ENCODE peak calls at places on chromosomes 6 and 20, in six cellular contexts. T is mucosa of descending colon; F is upper lobe of right lung; V is neuronal stem cell; G is effector memory CD4-positive, alpha-beta T cell; W is CD8-positive, alpha-beta memory T cell. Z is an unnamed sample.
A peak's percentile ranks its signal among the peaks of the same experiment; 100 is the strongest.

GRCh38 chr6:26097268-26097875 is 10.1 kb downstream of the HFE start:
- DNase-seq in W (peak; percentile 59), V (peak; percentile 50), G (peak; percentile 36), F (no peak), T (no peak), Z (peak; percentile 69)

GRCh38 chr6:138818496-138819194 is 22.8 kb downstream of the ECT2L start:
- DNase-seq in F (no peak), T (no peak), V (no peak), W (no peak), G (no peak), Z (no peak)

GRCh38 chr6:57173056-57173885 is 1.1 kb downstream of the BAG2 start:
- DNase-seq in F (no peak), T (peak; percentile 50), W (peak; percentile 16), V (no peak), G (no peak), Z (peak; percentile 39)

GRCh38 chr20:35133735-35134134 is 13.4 kb downstream of the EDEM2 start:
- DNase-seq in T (no peak), F (no peak), W (no peak), V (no peak), G (no peak), Z (no peak)

GRCh38 chr6:113169484-113169883 is 687.7 kb upstream of the MARCKS start:
- DNase-seq in V (no peak), T (no peak), W (no peak), F (no peak), G (no peak), Z (no peak)

GRCh38 chr6:11632231-11632630 is 94.7 kb downstream of the TMEM170B start:
- DNase-seq in T (no peak), V (no peak), W (no peak), F (no peak), G (no peak), Z (no peak)

GRCh38 chr6:4180653-4181255 is 45.4 kb upstream of the ECI2 start:
- DNase-seq in V (peak; percentile 18), W (no peak), T (no peak), G (no peak), F (no peak), Z (no peak)

GRCh38 chr6:3750324-3751018 is 1.0 kb downstream of the PXDC1 start:
- DNase-seq in V (peak; percentile 31), W (no peak), T (peak; percentile 87), F (peak; percentile 94), G (no peak), Z (peak; percentile 32)

GRCh38 chr6:79713701-79714322 is 82.7 kb downstream of the SH3BGRL2 start:
- DNase-seq in T (no peak), V (peak; percentile 44), G (no peak), W (peak; percentile 13), F (no peak), Z (peak; percentile 46)

GRCh38 chr6:137845460-137845859 is 21.6 kb upstream of the TNFAIP3 start:
- DNase-seq in V (no peak), T (no peak), W (no peak), F (no peak), G (no peak), Z (no peak)

GRCh38 chr20:4685923-4686221 is 35.8 kb upstream of the PRND start:
- DNase-seq in F (no peak), W (no peak), T (no peak), G (no peak), V (no peak), Z (no peak)

GRCh38 chr6:3561745-3562144 is 104.9 kb upstream of the SLC22A23 start:
- DNase-seq in F (no peak), T (no peak), G (no peak), W (no peak), V (no peak), Z (no peak)

GRCh38 chr20:52676282-52676995 is 295.7 kb upstream of the TSHZ2 start:
- DNase-seq in W (no peak), F (no peak), G (no peak), T (no peak), V (no peak), Z (no peak)

GRCh38 chr6:31556312-31556711 is 8.9 kb downstream of the NFKBIL1 start:
- DNase-seq in G (no peak), T (no peak), F (no peak), V (no peak), W (no peak), Z (no peak)

GRCh38 chr6:33297956-33298772 is 578 bp downstream of the RGL2 start:
- DNase-seq in W (peak; percentile 62), F (no peak), G (peak; percentile 55), V (peak; percentile 79), T (peak; percentile 76), Z (peak; percentile 55)

GRCh38 chr6:20362623-20363022 is 39.1 kb upstream of the E2F3 start:
- DNase-seq in F (no peak), T (no peak), W (no peak), V (no peak), G (no peak), Z (no peak)

GRCh38 chr6:72976389-72976900 is 248.9 kb downstream of the KHDC1L start:
- DNase-seq in F (no peak), W (no peak), V (no peak), T (no peak), G (no peak), Z (no peak)

GRCh38 chr20:63522091-63522868 is 1.7 kb downstream of the PPDPF start:
- DNase-seq in G (no peak), V (no peak), W (no peak), T (peak; percentile 53), F (no peak), Z (no peak)

GRCh38 chr6:3001773-3002293 is 2.1 kb downstream of the NQO2 start:
- DNase-seq in T (no peak), V (no peak), G (no peak), W (peak; percentile 40), F (no peak), Z (peak; percentile 32)

GRCh38 chr20:25543068-25543467 is 42.3 kb downstream of the NINL start:
- DNase-seq in T (no peak), V (no peak), F (no peak), G (no peak), W (no peak), Z (no peak)

GRCh38 chr6:149317656-149318571 is at the start of gene TAB2:
- DNase-seq in G (peak; percentile 57), F (peak; percentile 77), V (peak; percentile 80), T (peak; percentile 78), W (peak; percentile 62), Z (peak; percentile 55)

GRCh38 chr6:45658958-45659357 is 281.2 kb upstream of the SUPT3H start:
- DNase-seq in G (no peak), V (no peak), F (no peak), W (no peak), T (no peak), Z (peak; percentile 37)

GRCh38 chr6:10151144-10151915 is 263.5 kb downstream of the TFAP2A start:
- DNase-seq in F (no peak), G (no peak), T (no peak), V (no peak), W (no peak), Z (no peak)

GRCh38 chr6:64012351-64013060 is 376.9 kb downstream of the PHF3 start:
- DNase-seq in F (no peak), W (no peak), V (peak; percentile 48), G (no peak), T (no peak), Z (no peak)

GRCh38 chr6:160950507-160950906 is 41.1 kb upstream of the MAP3K4 start:
- DNase-seq in G (no peak), F (no peak), W (no peak), T (no peak), V (no peak), Z (no peak)

GRCh38 chr20:14817121-14817520 is 479.7 kb upstream of the FLRT3 start:
- DNase-seq in F (no peak), W (no peak), G (no peak), T (no peak), V (no peak), Z (no peak)

GRCh38 chr20:25459111-25459830 is 51.8 kb downstream of the GINS1 start:
- DNase-seq in T (no peak), W (no peak), G (no peak), V (no peak), F (no peak), Z (no peak)

GRCh38 chr20:62319346-62319909 is 16.6 kb downstream of the ADRM1 start:
- DNase-seq in W (no peak), V (no peak), G (no peak), T (no peak), F (no peak), Z (no peak)
- H3K36me3 ChIP-seq in W (no peaks in the 10 kb centered on the region), V (peaks cover 59% of the 10 kb centered on the region), G (no peaks in the 10 kb centered on the region), T (no peaks in the 10 kb centered on the region), F (peaks cover 48% of the 10 kb centered on the region), Z (no peaks in the 10 kb centered on the region)

DNA sequence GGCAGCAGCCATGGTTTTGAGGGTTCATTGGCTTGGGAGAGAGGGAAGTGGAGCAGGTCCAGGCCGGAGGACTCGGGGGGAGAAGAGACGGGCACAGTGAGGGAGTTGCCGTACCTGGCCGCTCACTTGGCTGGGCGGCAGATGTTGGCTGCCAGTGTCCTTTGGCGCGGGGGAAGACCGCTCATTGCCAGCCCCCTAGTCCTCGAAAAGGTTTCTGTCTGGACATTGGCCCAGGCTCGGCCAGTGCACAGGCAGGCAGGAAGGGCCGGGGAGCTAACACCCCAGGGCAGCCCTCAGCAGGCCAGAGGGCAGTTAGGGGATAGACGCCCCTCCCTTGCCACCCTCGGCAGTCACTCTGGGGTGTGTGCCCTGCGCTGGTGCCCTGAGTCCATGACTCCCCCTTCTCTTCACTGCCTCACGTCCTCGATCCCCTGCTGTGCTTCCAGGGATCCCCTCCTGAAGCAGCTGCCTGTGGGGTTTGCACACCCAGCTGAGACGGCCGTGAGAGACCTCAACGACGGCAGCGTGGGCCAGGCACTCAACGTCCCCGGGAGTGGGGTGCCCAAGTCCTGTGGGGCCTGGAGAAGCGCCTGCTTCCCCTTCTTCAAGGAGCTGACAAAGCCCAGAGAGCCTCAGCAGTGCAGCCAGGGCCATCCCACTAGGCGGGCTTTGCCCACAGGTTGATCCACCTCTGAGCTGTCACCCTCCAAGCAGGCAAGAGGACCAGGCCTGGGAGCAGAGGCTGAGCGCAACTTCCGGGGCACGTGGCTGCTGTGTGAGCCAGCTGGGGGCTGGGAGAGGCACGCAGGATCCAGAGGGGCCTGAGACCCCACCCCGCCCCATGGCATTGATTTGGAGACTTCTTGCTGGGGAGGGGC is 20.4 kb downstream of the RBM38 start:
- DNase-seq in F (no peak), V (no peak), W (no peak), G (no peak), T (no peak), Z (no peak)
- H3K4me1 ChIP-seq in F (no peaks in the 10 kb centered on the region), V (peaks cover 11% of the 10 kb centered on the region), W (peaks cover 19% of the 10 kb centered on the region), G (no peaks in the 10 kb centered on the region), T (no peaks in the 10 kb centered on the region), Z (no peaks in the 10 kb centered on the region)

GRCh38 chr6:29552512-29553051 is 7.0 kb downstream of the UBD start:
- DNase-seq in T (no peak), V (no peak), W (peak; percentile 44), G (no peak), F (no peak), Z (no peak)

GRCh38 chr6:29558439-29559079 is 973 bp downstream of the UBD start:
- DNase-seq in F (no peak), T (no peak), G (no peak), V (no peak), W (no peak), Z (no peak)

GRCh38 chr6:29554764-29555163 is 4.8 kb downstream of the UBD start:
- DNase-seq in V (no peak), F (no peak), W (no peak), T (no peak), G (no peak), Z (no peak)

GRCh38 chr6:29557320-29557719 is 2.2 kb downstream of the UBD start:
- DNase-seq in G (no peak), F (no peak), T (no peak), V (no peak), W (no peak), Z (no peak)

GRCh38 chr6:29553268-29554057 is 6.1 kb downstream of the UBD start:
- DNase-seq in W (no peak), T (peak; percentile 70), G (no peak), V (peak; percentile 58), F (peak; percentile 91), Z (no peak)
- H3K4me3 ChIP-seq in W (peak overlapping the region; percentile 33), T (no peak overlapping the region), G (peak overlapping the region; percentile 62), V (no peak overlapping the region), F (peak overlapping the region; percentile 45), Z (peak overlapping the region; percentile 57)

GRCh38 chr6:159170333-159170672 is 1.1 kb downstream of the FNDC1 start:
- DNase-seq in T (no peak), V (peak; percentile 29), F (no peak), W (no peak), G (no peak), Z (no peak)
- H3K36me3 ChIP-seq in T (no peaks in the 10 kb centered on the region), V (no peaks in the 10 kb centered on the region), F (no peaks in the 10 kb centered on the region), W (no peaks in the 10 kb centered on the region), G (no peaks in the 10 kb centered on the region), Z (no peaks in the 10 kb centered on the region)